ENCODE peak calls at places on chromosomes 7 and 10, in eight cellular contexts. R, O, L, S, M, E, X and C are unnamed samples.

GRCh38 chr10:124644771-124645170 is 99.4 kb downstream of the FAM53B start:
- DNase-seq in S (no peak), L (no peak), M (peak), R (no peak), O (no peak), X (no peak), E (no peak), C (no peak)

GRCh38 chr7:147539685-147540084 is 1050.9 kb upstream of the C7orf33 start:
- DNase-seq in S (no peak), L (no peak), R (no peak), M (no peak), E (no peak), O (no peak), X (no peak), C (no peak)

GRCh38 chr10:17236468-17236886 is 8.4 kb downstream of the VIM start:
- DNase-seq in R (no peak), S (no peak), M (no peak), L (no peak), X (no peak), E (no peak), O (no peak), C (no peak)

GRCh38 chr10:31011660-31012022 is 20.0 kb downstream of the ZNF438 start:
- DNase-seq in M (no peak), X (no peak), L (no peak), R (no peak), S (peak), O (no peak), E (no peak), C (no peak)

GRCh38 chr7:16982640-16983103 is 100.9 kb upstream of the AGR3 start:
- DNase-seq in R (peak), O (no peak), X (no peak), E (peak), L (no peak), S (peak), M (no peak), C (no peak)

GRCh38 chr7:34417781-34418180 is 240.2 kb upstream of the NPSR1 start:
- DNase-seq in E (no peak), L (no peak), R (no peak), X (no peak), S (no peak), O (no peak), M (no peak), C (no peak)

GRCh38 chr10:32950457-32951109 is 7.4 kb downstream of the ITGB1 start:
- DNase-seq in O (no peak), M (no peak), L (no peak), E (no peak), R (no peak), X (no peak), S (peak), C (no peak)

GRCh38 chr10:113573368-113573767 is 20.5 kb downstream of the HABP2 start:
- DNase-seq in O (no peak), L (no peak), R (no peak), S (no peak), E (no peak), M (no peak), X (no peak), C (no peak)

GRCh38 chr7:106582365-106582764 is 78.6 kb downstream of the CCDC71L start:
- DNase-seq in X (no peak), O (no peak), L (no peak), M (no peak), R (no peak), E (no peak), S (no peak), C (no peak)

GRCh38 chr7:128242661-128243060 is 1.6 kb downstream of the LEP start:
- DNase-seq in L (no peak), O (no peak), X (no peak), M (no peak), E (no peak), R (no peak), S (no peak), C (no peak)

GRCh38 chr10:47183726-47184084 is 116.3 kb upstream of the GDF10 start:
- DNase-seq in E (no peak), L (no peak), M (no peak), R (no peak), S (no peak), O (no peak), X (no peak), C (no peak)

GRCh38 chr10:110615057-110615630 is 29.0 kb upstream of the RBM20 start:
- DNase-seq in R (no peak), S (no peak), X (no peak), O (no peak), L (no peak), M (no peak), E (peak), C (no peak)

GRCh38 chr7:151687523-151688235 is 168.0 kb upstream of the RHEB start:
- DNase-seq in O (no peak), R (no peak), S (no peak), M (peak), L (no peak), X (peak), E (peak), C (no peak)

GRCh38 chr10:73941300-73941699 is 30.4 kb downstream of the PLAU start:
- DNase-seq in L (no peak), E (no peak), O (no peak), S (no peak), M (no peak), X (no peak), R (no peak), C (no peak)

GRCh38 chr7:42993038-42993437 is 60.9 kb downstream of the MRPL32 start:
- DNase-seq in R (no peak), E (no peak), X (no peak), L (no peak), M (no peak), O (no peak), S (no peak), C (no peak)

GRCh38 chr7:15306286-15306685 is 255.5 kb downstream of the AGMO start:
- DNase-seq in R (no peak), M (no peak), E (no peak), L (no peak), S (peak), X (no peak), O (no peak), C (no peak)

GRCh38 chr7:51034531-51035264 is 252.0 kb upstream of the GRB10 start:
- DNase-seq in E (peak), R (no peak), S (no peak), M (no peak), X (no peak), O (no peak), L (no peak), C (no peak)

GRCh38 chr10:124076334-124076733 is 17.1 kb downstream of the CHST15 start:
- DNase-seq in M (no peak), X (no peak), L (no peak), O (no peak), R (no peak), S (no peak), E (no peak), C (no peak)

GRCh38 chr10:11381023-11381422 is 230.4 kb downstream of the USP6NL start:
- DNase-seq in M (no peak), E (no peak), L (no peak), R (no peak), O (no peak), X (no peak), S (no peak), C (no peak)

GRCh38 chr10:13993634-13994033 is 337.1 kb downstream of the FRMD4A start:
- DNase-seq in O (no peak), R (no peak), L (no peak), E (no peak), M (no peak), S (no peak), X (no peak), C (no peak)

GRCh38 chr7:4633012-4633411 is 49.1 kb upstream of the FOXK1 start:
- DNase-seq in O (no peak), X (no peak), M (no peak), S (no peak), R (peak), L (no peak), E (no peak), C (no peak)

GRCh38 chr10:130398090-130398994 is 262.2 kb downstream of the GLRX3 start:
- DNase-seq in R (no peak), O (peak), S (no peak), L (no peak), E (no peak), M (no peak), X (no peak), C (no peak)

GRCh38 chr10:33410860-33411234 is 76.4 kb upstream of the NRP1 start:
- DNase-seq in X (no peak), R (no peak), E (no peak), S (no peak), M (no peak), O (no peak), L (no peak), C (no peak)

GRCh38 chr7:8783229-8783628 is 349.8 kb downstream of the NXPH1 start:
- DNase-seq in S (no peak), L (no peak), O (no peak), R (no peak), X (no peak), M (no peak), E (no peak), C (no peak)

GRCh38 chr7:37186753-37187152 is 261.9 kb downstream of the ELMO1 start:
- DNase-seq in L (no peak), M (no peak), S (no peak), X (no peak), O (no peak), E (no peak), R (no peak), C (no peak)

GRCh38 chr7:2105917-2106316 is 126.8 kb downstream of the MAD1L1 start:
- DNase-seq in R (peak), O (no peak), X (no peak), E (no peak), S (no peak), L (no peak), M (no peak), C (no peak)

GRCh38 chr10:52455095-52455494 is 141.0 kb downstream of the DKK1 start:
- DNase-seq in R (no peak), M (no peak), S (no peak), E (peak), O (no peak), X (no peak), L (no peak), C (no peak)

GRCh38 chr7:8217200-8218068 is 44.5 kb downstream of the ICA1 start:
- DNase-seq in X (peak), S (peak), E (peak), O (no peak), L (no peak), R (peak), M (no peak), C (peak)

GRCh38 chr10:51010977-51011376 is 63.3 kb upstream of the PRKG1 start:
- DNase-seq in O (no peak), R (no peak), S (peak), X (no peak), M (no peak), L (no peak), E (no peak), C (no peak)

GRCh38 chr10:23994459-23995046 is 214.4 kb upstream of the KIAA1217 start:
- DNase-seq in L (no peak), S (peak), E (peak), M (peak), O (peak), X (peak), R (peak), C (no peak)

GRCh38 chr7:130366561-130366960 is 13.7 kb upstream of the CPA1 start:
- DNase-seq in M (no peak), R (no peak), L (no peak), E (no peak), S (no peak), O (no peak), X (no peak), C (no peak)

GRCh38 chr10:43689618-43689954 is 40.9 kb upstream of the ZNF32 start:
- DNase-seq in O (peak), E (no peak), R (no peak), L (no peak), M (peak), S (peak), X (no peak), C (no peak)

GRCh38 chr10:104433611-104434010 is 80.0 kb downstream of the CFAP58 start:
- DNase-seq in X (no peak), S (no peak), E (no peak), M (no peak), R (no peak), O (no peak), L (no peak), C (no peak)

GRCh38 chr7:74612015-74612829 is 45.3 kb upstream of the GTF2I start:
- DNase-seq in S (peak), X (no peak), L (no peak), M (no peak), O (no peak), R (no peak), E (no peak), C (peak)

GRCh38 chr10:123213192-123213591 is 59.0 kb downstream of the BUB3 start:
- DNase-seq in L (no peak), R (no peak), E (no peak), S (no peak), O (no peak), M (no peak), X (no peak), C (no peak)

GRCh38 chr10:13201132-13201531 is 33.0 kb downstream of the UCMA start:
- DNase-seq in M (no peak), O (no peak), X (no peak), S (no peak), E (peak), R (no peak), L (no peak), C (no peak)

GRCh38 chr7:80392229-80393169 is 119.4 kb downstream of the GNAT3 start:
- DNase-seq in O (peak), R (peak), E (peak), X (no peak), L (no peak), S (peak), M (no peak), C (peak)

GRCh38 chr10:31706921-31707571 is 221.6 kb downstream of the ARHGAP12 start:
- DNase-seq in E (no peak), L (no peak), X (no peak), O (no peak), M (peak), S (no peak), R (no peak), C (no peak)

GRCh38 chr7:106056513-106057203 is 55.5 kb downstream of the SYPL1 start:
- DNase-seq in L (peak), M (peak), R (peak), E (peak), O (peak), S (peak), X (peak), C (peak)

GRCh38 chr7:15291707-15292106 is 270.1 kb downstream of the AGMO start:
- DNase-seq in S (peak), L (no peak), X (no peak), E (no peak), R (peak), M (no peak), O (no peak), C (no peak)